ENCODE peak calls at places on chromosomes 7 and 10, in five cellular contexts. M is mammary epithelial cell, G is fibroblast of lung, P is MM.1S, X is astrocyte. Z is an unnamed sample. For H3K4me1, the result is how much of the 10 kb centered on the place peaks cover.

GRCh38 chr7:2203551-2204300 is 29.0 kb downstream of the MAD1L1 start:
- DNase-seq in M (no peak), G (peak), P (no peak), X (no peak), Z (no peak)

GRCh38 chr7:117808910-117809705 is 64.1 kb downstream of the CTTNBP2 start:
- DNase-seq in M (no peak), G (peak), P (peak), X (peak), Z (no peak)

GRCh38 chr10:90930070-90930837 is 9.4 kb upstream of the ANKRD1 start:
- DNase-seq in M (peak), G (peak), P (no peak), X (peak), Z (peak)

GRCh38 chr10:28304032-28304571 is 1.2 kb upstream of the MPP7 start:
- DNase-seq in M (no peak), G (no peak), P (no peak), X (no peak), Z (no peak)

GRCh38 chr10:124575107-124576035 is 113.7 kb downstream of the LHPP start:
- DNase-seq in M (no peak), G (no peak), P (no peak), X (no peak), Z (no peak)

GRCh38 chr10:80168679-80169380 is 36.3 kb downstream of the PLAC9 start:
- DNase-seq in M (no peak), G (no peak), P (peak), X (no peak), Z (no peak)

GRCh38 chr7:1696671-1697498 is 26.8 kb downstream of the ELFN1 start:
- DNase-seq in M (no peak), G (no peak), P (no peak), X (no peak), Z (no peak)

GRCh38 chr7:4171029-4171786 is 510.9 kb upstream of the FOXK1 start:
- DNase-seq in M (no peak), G (no peak), P (no peak), X (no peak), Z (no peak)

GRCh38 chr10:79244841-79245504 is 102.3 kb upstream of the PPIF start:
- DNase-seq in M (no peak), G (no peak), P (peak), X (no peak), Z (peak)

GRCh38 chr10:72162978-72163377 is 52.8 kb upstream of the ANAPC16 start:
- DNase-seq in M (peak), G (peak), P (no peak), X (peak), Z (peak)

GRCh38 chr10:74997163-74997562 is 114.3 kb upstream of the SAMD8 start:
- DNase-seq in M (no peak), G (no peak), P (no peak), X (no peak), Z (no peak)

GRCh38 chr10:131174211-131174565 is 137.3 kb downstream of the TCERG1L start:
- DNase-seq in M (no peak), G (no peak), P (no peak), X (no peak), Z (no peak)

GRCh38 chr10:46556515-46557318 is at the start of gene GPRIN2:
- DNase-seq in M (no peak), G (no peak), P (peak), X (no peak), Z (no peak)

GRCh38 chr10:21260793-21261149 is 264.7 kb downstream of the SKIDA1 start:
- DNase-seq in M (no peak), G (no peak), P (no peak), X (no peak), Z (peak)

GRCh38 chr7:12719141-12719919 is 31.9 kb downstream of the ARL4A start:
- DNase-seq in M (peak), G (peak), P (no peak), X (peak), Z (peak)

GRCh38 chr10:20892796-20893195 is 4.3 kb downstream of the NEBL start:
- DNase-seq in M (no peak), G (no peak), P (no peak), X (peak), Z (no peak)

GRCh38 chr7:149767068-149767467 is 6.3 kb downstream of the ZNF467 start:
- DNase-seq in M (no peak), G (no peak), P (no peak), X (no peak), Z (no peak)
- TF ChIP-seq EZH2 in M (no peak), G (no peak), P (no peak), X (no peak), Z (no peak)

DNA sequence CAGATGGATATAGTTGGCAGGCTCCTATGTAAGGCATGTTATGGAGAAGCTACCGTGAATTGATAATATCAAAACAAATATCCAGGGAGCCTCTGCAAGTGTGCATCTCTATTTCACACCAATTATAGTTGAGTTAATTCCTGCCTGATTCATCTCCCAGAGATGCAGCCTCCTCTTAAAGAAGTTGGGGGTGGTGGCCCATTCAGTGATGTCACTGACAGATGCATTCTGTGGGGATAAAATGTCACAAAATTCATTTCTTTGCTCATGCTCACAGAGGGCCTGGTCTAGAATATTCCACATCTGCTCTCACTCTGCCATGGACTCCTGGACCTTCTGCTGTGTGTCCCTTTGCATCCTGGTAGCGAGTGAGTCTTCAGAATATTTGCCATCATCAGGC is 189.1 kb upstream of the PRSS1 start:
- DNase-seq in M (no peak), G (no peak), P (no peak), X (no peak), Z (peak)
- H3K4me1 ChIP-seq in M (under half), G (under half), P (under half), X (half or more), Z (half or more)

DNA sequence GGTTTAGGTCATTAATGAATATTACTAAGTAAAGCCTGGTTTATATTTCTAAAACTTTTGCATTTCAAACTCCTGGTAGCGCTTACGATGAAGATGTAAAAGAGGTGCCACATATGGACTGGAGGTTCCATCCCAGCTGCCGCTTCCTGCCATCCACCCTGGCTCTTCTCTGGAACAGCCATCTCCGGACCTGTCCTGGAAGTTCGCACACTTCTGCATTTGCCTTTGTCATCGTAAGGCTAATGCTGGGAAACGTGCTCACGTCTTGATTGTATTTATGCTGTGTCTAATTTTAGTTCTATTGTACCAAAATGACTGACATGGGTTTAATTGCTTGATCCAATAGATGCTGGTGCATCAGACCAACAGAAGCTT is 103.1 kb downstream of the HIPK2 start:
- DNase-seq in M (no peak), G (no peak), P (no peak), X (no peak), Z (no peak)
- H3K27ac ChIP-seq in M (no peak), G (no peak), P (no peak), X (peak), Z (no peak)

GRCh38 chr7:130491841-130492518 is at the start of gene MEST:
- DNase-seq in M (no peak), G (peak), P (no peak), X (peak), Z (peak)

GRCh38 chr7:130493275-130493868 is 1.5 kb downstream of the MEST start:
- DNase-seq in M (no peak), G (peak), P (no peak), X (no peak), Z (peak)

GRCh38 chr7:130490888-130491771 is 755 bp upstream of the MEST start:
- DNase-seq in M (no peak), G (peak), P (peak), X (no peak), Z (peak)

GRCh38 chr7:130494480-130494879 is 2.6 kb downstream of the MEST start:
- DNase-seq in M (no peak), G (peak), P (no peak), X (no peak), Z (no peak)

DNA sequence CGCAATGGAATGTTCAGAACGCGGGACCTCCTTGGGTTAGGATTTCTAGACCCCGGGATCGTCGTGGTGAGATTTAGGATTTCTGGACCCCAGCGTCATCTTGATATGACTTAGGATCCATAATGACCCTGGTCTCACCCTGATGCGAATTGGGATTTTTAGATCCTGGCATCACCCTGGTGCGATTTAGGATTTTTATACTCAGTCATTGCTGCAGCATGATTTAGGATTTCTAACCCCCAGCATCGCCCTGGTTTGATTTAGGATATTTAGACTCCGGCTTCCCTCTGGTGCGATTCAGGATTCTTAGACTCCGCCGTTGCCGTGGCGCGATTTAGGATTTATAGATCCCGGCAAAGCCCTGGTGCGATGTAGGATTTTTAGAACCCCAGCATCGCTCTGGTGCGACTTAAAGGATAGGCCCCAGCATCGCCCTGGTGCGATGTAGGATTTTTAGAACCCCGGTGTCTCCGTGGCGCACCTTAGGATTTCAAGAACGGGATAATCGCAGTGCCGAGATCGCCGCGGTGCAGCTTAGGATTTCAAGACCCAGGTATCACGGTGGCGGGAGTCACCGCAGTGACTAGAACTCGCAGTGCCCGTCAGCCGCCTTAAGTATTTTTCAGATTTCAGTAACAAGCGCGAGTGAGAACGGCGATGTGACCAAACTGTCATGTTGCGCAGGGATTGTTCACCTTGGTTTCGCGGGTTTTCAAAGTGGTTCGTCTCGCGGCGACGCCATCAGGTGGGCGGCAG is 812 bp downstream of the MEST start:
- DNase-seq in M (no peak), G (peak), P (no peak), X (no peak), Z (peak)
- TF ChIP-seq EZH2 in M (no peak), G (no peak), P (no peak), X (no peak), Z (no peak)

GRCh38 chr7:47474211-47474936 is 107.5 kb downstream of the TNS3 start:
- DNase-seq in M (no peak), G (no peak), P (no peak), X (peak), Z (no peak)
- H3K4me1 ChIP-seq in M (under half), G (under half), P (half or more), X (under half), Z (under half)

DNA sequence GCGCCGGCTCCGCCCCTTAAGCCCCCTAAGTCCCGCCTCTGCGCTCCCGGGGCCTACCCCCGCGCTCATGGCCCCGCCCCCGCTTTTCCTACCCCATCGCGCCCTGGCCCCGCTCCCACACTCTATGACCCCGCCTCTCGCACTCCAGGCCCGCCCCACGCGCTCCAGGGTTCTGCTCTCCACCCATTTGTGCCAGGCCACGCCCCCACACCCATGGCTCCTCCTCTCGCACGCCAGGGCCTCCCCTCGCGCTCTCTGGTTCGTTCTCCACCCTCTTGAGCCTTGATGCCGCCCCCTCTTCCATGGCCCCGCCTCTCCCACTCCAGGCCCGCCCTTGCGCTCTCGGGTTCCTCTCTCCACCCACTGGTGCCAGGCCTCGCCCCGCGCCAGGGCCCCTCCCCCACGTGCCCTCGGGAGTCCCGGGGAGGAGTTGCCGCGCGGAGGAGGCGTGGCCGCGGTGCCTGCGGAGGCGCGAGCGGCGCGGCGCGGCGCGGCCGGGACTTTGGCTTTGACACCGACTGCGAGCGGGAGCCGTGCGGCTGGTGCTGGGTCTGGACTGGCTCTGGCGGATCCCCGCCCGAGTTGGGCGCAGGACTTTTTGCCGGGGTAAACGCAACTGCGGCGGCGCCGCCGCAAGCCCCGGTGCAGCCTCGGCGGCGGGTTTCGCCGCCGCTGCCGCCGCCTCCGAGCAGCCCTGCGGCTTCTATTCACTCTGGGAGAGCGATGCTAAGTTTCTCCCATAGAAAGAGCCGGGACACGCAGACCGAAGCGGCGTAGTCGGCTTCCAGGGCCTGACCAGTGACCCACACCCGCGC is at the start of gene EEPD1:
- DNase-seq in M (peak), G (peak), P (peak), X (peak), Z (peak)
- H3K27ac ChIP-seq in M (peak), G (peak), P (no peak), X (peak), Z (peak)

GRCh38 chr10:123146892-123147634 is 873 bp upstream of the HMX2 start:
- DNase-seq in M (no peak), G (no peak), P (no peak), X (no peak), Z (no peak)
- TF ChIP-seq EZH2 in M (peak), G (peak), P (no peak), X (peak), Z (no peak)

DNA sequence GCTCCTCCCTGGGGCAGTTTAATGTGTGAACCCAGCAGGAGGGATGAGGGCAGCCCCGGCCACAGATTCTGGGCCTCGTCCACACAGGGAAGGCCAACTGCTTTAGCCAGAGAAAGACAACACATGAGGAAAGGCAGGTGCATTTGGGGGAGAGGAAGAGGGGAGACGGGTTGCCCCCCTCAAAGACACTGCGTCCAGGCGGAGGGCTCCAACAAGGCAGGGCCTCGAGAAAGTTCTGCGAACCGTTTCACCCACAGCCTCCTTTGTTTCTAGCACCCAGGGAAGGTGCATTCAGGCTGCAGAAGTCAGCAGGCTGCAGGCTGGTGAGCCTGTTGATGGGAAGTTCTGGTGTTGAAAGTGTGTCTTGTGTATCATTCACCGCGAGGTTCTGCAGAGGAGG is 10.1 kb downstream of the FOXL3 start:
- DNase-seq in M (no peak), G (no peak), P (no peak), X (no peak), Z (no peak)
- H3K4me1 ChIP-seq in M (under half), G (under half), P (under half), X (under half), Z (under half)

DNA sequence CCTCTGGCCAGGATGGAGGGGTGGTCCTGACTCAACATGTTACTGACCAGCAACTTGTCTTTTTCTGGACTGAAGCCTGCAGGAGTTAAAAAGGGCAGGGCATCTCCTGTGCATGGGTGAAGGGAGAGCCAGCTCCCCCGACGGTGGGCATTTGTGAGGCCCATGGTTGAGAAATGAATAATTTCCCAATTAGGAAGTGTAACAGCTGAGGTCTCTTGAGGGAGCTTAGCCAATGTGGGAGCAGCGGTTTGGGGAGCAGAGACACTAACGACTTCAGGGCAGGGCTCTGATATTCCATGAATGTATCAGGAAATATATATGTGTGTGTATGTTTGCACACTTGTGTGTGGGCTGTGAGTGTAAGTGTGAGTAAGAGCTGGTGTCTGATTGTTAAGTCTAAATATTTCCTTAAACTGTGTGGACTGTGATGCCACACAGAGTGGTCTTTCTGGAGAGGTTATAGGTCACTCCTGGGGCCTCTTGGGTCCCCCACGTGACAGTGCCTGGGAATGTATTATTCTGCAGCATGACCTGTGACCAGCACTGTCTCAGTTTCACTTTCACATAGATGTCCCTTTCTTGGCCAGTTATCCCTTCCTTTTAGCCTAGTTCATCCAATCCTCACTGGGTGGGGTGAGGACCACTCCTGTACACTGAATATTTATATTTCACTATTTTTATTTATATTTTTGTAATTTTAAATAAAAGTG is 6.0 kb downstream of the PLAU start:
- DNase-seq in M (peak), G (no peak), P (peak), X (no peak), Z (no peak)
- H3K27ac ChIP-seq in M (peak), G (no peak), P (no peak), X (no peak), Z (no peak)

Z was measured in GM23248.